ENCODE peak calls at places on chromosomes 4 and X, in four cellular contexts. W is IMR-90, Q is NCI-H1092, X is keratinocyte. L is an unnamed sample.

GRCh38 chr4:7771056-7771455 is 168.6 kb downstream of the AFAP1 start:
- DNase-seq in W (no peak), X (no peak), Q (no peak), L (no peak)

GRCh38 chr4:118997601-118998000 is 108.9 kb downstream of the SYNPO2 start:
- DNase-seq in X (no peak), W (peak), Q (no peak), L (no peak)

GRCh38 chrX:101550825-101551767 is 749 bp downstream of the ARMCX1 start:
- DNase-seq in W (peak), Q (no peak), X (no peak), L (no peak)

GRCh38 chr4:2286904-2287593 is 25.1 kb upstream of the MXD4 start:
- DNase-seq in W (peak), X (no peak), Q (no peak), L (no peak)

GRCh38 chr4:105171912-105172311 is 25.2 kb downstream of the TET2 start:
- DNase-seq in W (no peak), Q (no peak), X (no peak), L (no peak)

GRCh38 chr4:85715996-85716737 is 241.2 kb downstream of the ARHGAP24 start:
- DNase-seq in W (no peak), X (no peak), Q (no peak), L (no peak)

GRCh38 chr4:1856071-1856919 is at the start of gene LETM1:
- DNase-seq in X (peak), Q (peak), W (peak), L (peak)

GRCh38 chr4:85953651-85954018 is 406.2 kb downstream of the MAPK10 start:
- DNase-seq in X (no peak), Q (no peak), W (peak), L (peak)

GRCh38 chrX:1679238-1679637 is 64.4 kb downstream of the ASMT start:
- DNase-seq in Q (no peak), X (no peak), W (no peak), L (no peak)

GRCh38 chr4:90317785-90318184 is 190.6 kb downstream of the CCSER1 start:
- DNase-seq in Q (no peak), X (no peak), W (peak), L (no peak)

GRCh38 chrX:130079824-130080406 is 30.4 kb downstream of the ELF4 start:
- DNase-seq in X (no peak), Q (peak), W (peak), L (no peak)

GRCh38 chr4:180449395-180449956 is 1793.7 kb upstream of the TENM3 start:
- DNase-seq in Q (peak), W (peak), X (no peak), L (no peak)

GRCh38 chr4:8435656-8436121 is 4.8 kb downstream of the ACOX3 start:
- DNase-seq in W (peak), X (no peak), Q (no peak), L (no peak)

GRCh38 chr4:28518781-28519180 is 1658.1 kb downstream of the STIM2 start:
- DNase-seq in Q (no peak), W (peak), X (no peak), L (no peak)

GRCh38 chr4:165677081-165677480 is 196.0 kb upstream of the TLL1 start:
- DNase-seq in Q (no peak), X (no peak), W (no peak), L (no peak)

GRCh38 chrX:71168134-71168533 is 23.5 kb downstream of the NLGN3 start:
- DNase-seq in W (no peak), Q (no peak), X (no peak), L (no peak)

GRCh38 chrX:30504309-30504708 is 73.3 kb downstream of the TASL start:
- DNase-seq in X (no peak), W (peak), Q (no peak), L (no peak)

GRCh38 chrX:14420876-14421275 is 108.5 kb upstream of the GLRA2 start:
- DNase-seq in W (no peak), X (no peak), Q (no peak), L (no peak)

GRCh38 chrX:23643020-23643419 is 24.3 kb upstream of the PRDX4 start:
- DNase-seq in X (no peak), Q (no peak), W (no peak), L (no peak)

L was measured in epithelial cell of prostate.